ENCODE peak calls at places on chromosome 3, in ten cellular contexts. P, H, X, Z, B, Q, D, F, U and V are unnamed samples.

GRCh38 chr3:191649626-191650025 is 188.7 kb downstream of the PYDC2 start:
- DNase-seq in D (no peak), U (no peak), H (no peak), B (no peak), Q (no peak), X (no peak), F (no peak), P (no peak), Z (no peak), V (no peak)

GRCh38 chr3:1082024-1082633 is 10.7 kb upstream of the CNTN6 start:
- DNase-seq in F (no peak), B (no peak), X (no peak), Z (no peak), U (no peak), Q (peak), D (no peak), H (no peak), P (peak), V (no peak)

GRCh38 chr3:68256635-68257034 is 602.2 kb upstream of the SUCLG2 start:
- DNase-seq in D (no peak), F (no peak), U (no peak), P (no peak), B (no peak), Z (no peak), H (no peak), Q (no peak), X (no peak), V (no peak)

GRCh38 chr3:123421353-123422174 is 27.3 kb downstream of the ADCY5 start:
- DNase-seq in B (peak), U (no peak), F (peak), Q (no peak), P (peak), D (no peak), X (peak), H (peak), Z (no peak), V (peak)

GRCh38 chr3:128348805-128349531 is 117.7 kb downstream of the DNAJB8 start:
- DNase-seq in F (no peak), Z (no peak), H (peak), D (no peak), X (no peak), Q (no peak), B (no peak), P (peak), U (peak), V (no peak)

GRCh38 chr3:155727836-155728235 is 17.0 kb downstream of the PLCH1 start:
- DNase-seq in Z (no peak), H (no peak), D (no peak), Q (no peak), U (no peak), F (no peak), P (no peak), X (no peak), B (no peak), V (no peak)

GRCh38 chr3:149152420-149152819 is 23.0 kb downstream of the HPS3 start:
- DNase-seq in Q (no peak), F (no peak), H (no peak), Z (no peak), B (no peak), D (no peak), U (no peak), X (no peak), P (peak), V (no peak)

GRCh38 chr3:192079098-192079497 is 618.1 kb downstream of the PYDC2 start:
- DNase-seq in F (no peak), X (no peak), H (no peak), Z (no peak), Q (no peak), B (no peak), U (no peak), P (no peak), D (no peak), V (no peak)

GRCh38 chr3:42667523-42668402 is 14.3 kb downstream of the ZBTB47 start:
- DNase-seq in D (no peak), U (no peak), H (no peak), Q (no peak), X (no peak), Z (no peak), F (no peak), B (peak), P (no peak), V (no peak)

GRCh38 chr3:52218454-52218853 is 7.0 kb downstream of the TLR9 start:
- DNase-seq in Q (no peak), Z (no peak), U (no peak), D (no peak), X (no peak), F (peak), P (no peak), H (peak), B (peak), V (no peak)

GRCh38 chr3:158809642-158810041 is 7.8 kb downstream of the MFSD1 start:
- DNase-seq in P (no peak), Z (no peak), U (no peak), X (no peak), D (no peak), H (no peak), B (no peak), Q (no peak), F (no peak), V (no peak)
- H3K27ac ChIP-seq in P (no peak), Z (no peak), U (peak), X (no peak), D (no peak), H (no peak), B (no peak), Q (peak), F (peak), V (peak)

GRCh38 chr3:9250236-9250635 is 790 bp upstream of the SRGAP3 start:
- DNase-seq in H (no peak), Z (no peak), B (no peak), X (no peak), P (no peak), Q (no peak), U (no peak), D (no peak), F (no peak), V (no peak)
- H3K27ac ChIP-seq in H (no peak), Z (no peak), B (peak), X (peak), P (no peak), Q (peak), U (peak), D (no peak), F (peak), V (peak)

DNA sequence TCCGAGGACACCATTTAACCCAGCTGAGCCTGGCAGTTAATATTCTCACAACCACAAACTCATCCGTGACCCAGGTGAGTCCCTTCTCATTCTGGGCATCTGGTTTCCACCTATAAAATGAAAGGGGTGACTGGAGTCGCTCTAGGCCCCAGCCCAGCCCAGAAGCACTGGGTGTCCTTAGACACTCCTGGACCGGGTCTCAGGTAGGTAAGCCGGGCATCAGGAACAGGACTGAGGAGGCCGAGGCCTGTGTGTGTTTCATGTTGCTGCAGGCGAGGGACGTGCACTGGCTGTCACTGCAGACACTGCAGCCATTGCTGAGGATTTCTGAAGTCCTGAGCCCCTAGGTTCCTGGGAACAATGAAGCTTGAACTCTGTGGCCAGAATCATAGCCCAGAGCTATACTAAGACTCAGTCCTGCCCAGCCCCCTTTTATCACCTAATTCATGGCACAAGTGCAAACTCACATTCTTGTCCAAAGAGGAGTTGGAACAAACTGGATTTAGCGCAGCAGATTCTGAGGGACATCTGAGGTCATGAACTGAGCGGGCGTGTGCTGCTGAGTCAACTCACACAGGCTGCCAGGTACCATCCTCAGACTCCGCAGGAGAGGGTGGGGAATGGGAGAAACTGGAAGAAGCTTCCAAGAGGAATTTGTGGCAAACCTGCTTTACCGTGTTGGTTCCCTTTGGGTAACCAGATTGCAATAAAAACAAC is 184.9 kb downstream of the FAM43A start:
- DNase-seq in Z (peak), X (peak), P (peak), F (no peak), U (no peak), D (no peak), B (no peak), Q (peak), H (no peak), V (no peak)
- H3K27ac ChIP-seq in Z (peak), X (peak), P (no peak), F (peak), U (peak), D (no peak), B (no peak), Q (peak), H (no peak), V (no peak)

GRCh38 chr3:86984271-86984670 is 6.7 kb downstream of the VGLL3 start:
- DNase-seq in B (no peak), U (no peak), P (peak), Q (no peak), X (no peak), F (no peak), D (no peak), Z (no peak), H (no peak), V (no peak)

GRCh38 chr3:86985427-86985826 is 5.5 kb downstream of the VGLL3 start:
- DNase-seq in P (no peak), U (no peak), F (no peak), H (no peak), D (no peak), Z (no peak), Q (no peak), B (no peak), X (no peak), V (no peak)

GRCh38 chr3:86986666-86987420 is 4.1 kb downstream of the VGLL3 start:
- DNase-seq in P (peak), B (no peak), F (no peak), X (no peak), H (no peak), U (no peak), Q (no peak), Z (no peak), D (no peak), V (no peak)

GRCh38 chr3:86987421-86987715 is 3.6 kb downstream of the VGLL3 start:
- DNase-seq in F (no peak), D (no peak), P (no peak), H (no peak), X (no peak), U (no peak), B (no peak), Q (no peak), Z (no peak), V (no peak)

GRCh38 chr3:86982883-86983282 is 8.1 kb downstream of the VGLL3 start:
- DNase-seq in H (no peak), U (no peak), P (peak), F (no peak), Q (no peak), Z (no peak), B (no peak), X (no peak), D (no peak), V (no peak)
- H3K27ac ChIP-seq in H (no peak), U (peak), P (no peak), F (peak), Q (peak), Z (no peak), B (peak), X (peak), D (no peak), V (no peak)

DNA sequence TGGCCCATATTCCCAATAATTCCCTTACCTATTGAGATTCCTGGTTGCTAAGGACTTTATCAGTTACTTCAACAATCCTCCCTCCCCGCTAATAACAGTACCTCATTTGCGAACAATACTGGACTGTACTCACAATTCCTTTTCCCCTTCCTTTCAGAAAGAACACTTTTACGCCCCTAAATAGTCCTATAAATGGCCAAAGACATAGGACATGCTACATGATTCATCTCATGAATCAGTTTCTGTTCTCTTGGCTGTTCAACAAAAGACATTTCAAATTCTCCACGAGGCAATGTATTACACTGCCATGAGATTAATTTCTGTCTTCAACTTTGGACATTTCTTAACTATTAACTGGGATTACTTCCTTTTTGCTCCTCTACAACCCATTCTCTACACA is 264.4 kb downstream of the TIGIT start:
- DNase-seq in H (no peak), X (no peak), B (no peak), P (peak), U (no peak), Z (no peak), Q (no peak), F (no peak), D (no peak), V (no peak)
- H3K27ac ChIP-seq in H (no peak), X (no peak), B (peak), P (no peak), U (no peak), Z (peak), Q (peak), F (peak), D (no peak), V (no peak)